ENCODE peak calls at places on chromosome 20, in eight cellular contexts. X is activated naive CD4-positive, alpha-beta T cell treated with anti-CD3 and anti-CD28 coated beads for 36 hours; N is stimulated activated CD4-positive, alpha-beta T cell treated with anti-CD3 and anti-CD28 coated beads, Interleukin-1b, Interleukin-23, amount 100 ng/mL, for 24 hours; V is left lobe of liver; E is NCI-H2081; O is Calu3; G is RPMI7951; J is aorta. A is an unnamed sample.

GRCh38 chr20:45051497-45052060 is 49.3 kb downstream of the KCNS1 start:
- DNase-seq in X (no peak), V (no peak), E (no peak), J (no peak), G (no peak), N (no peak), O (no peak), A (no peak)

GRCh38 chr20:41261790-41262717 is 55.5 kb downstream of the ZHX3 start:
- DNase-seq in J (no peak), N (no peak), O (no peak), G (no peak), V (no peak), E (no peak), X (no peak), A (no peak)

GRCh38 chr20:3689978-3690377 is 8.2 kb upstream of the ADAM33 start:
- DNase-seq in X (no peak), G (no peak), V (no peak), N (no peak), E (no peak), J (peak), O (no peak), A (no peak)

GRCh38 chr20:63346131-63347080 is 14.7 kb downstream of the CHRNA4 start:
- DNase-seq in J (no peak), N (no peak), G (no peak), E (no peak), X (no peak), V (no peak), O (no peak), A (no peak)

GRCh38 chr20:63073051-63073737 is 66.4 kb upstream of the BHLHE23 start:
- DNase-seq in E (no peak), V (no peak), J (peak), O (no peak), G (no peak), X (no peak), N (no peak), A (no peak)

GRCh38 chr20:11235058-11235457 is 561.3 kb upstream of the JAG1 start:
- DNase-seq in N (no peak), O (no peak), X (no peak), G (peak), J (no peak), E (no peak), V (no peak), A (peak)

GRCh38 chr20:9815662-9816061 is 23.2 kb downstream of the PAK5 start:
- DNase-seq in O (no peak), J (no peak), X (no peak), E (no peak), N (no peak), G (no peak), V (no peak), A (no peak)

GRCh38 chr20:47274449-47275108 is 81.9 kb downstream of the ZMYND8 start:
- DNase-seq in J (no peak), N (peak), V (no peak), E (no peak), X (peak), O (peak), G (peak), A (peak)

GRCh38 chr20:20548527-20549266 is 163.7 kb downstream of the RALGAPA2 start:
- DNase-seq in N (no peak), E (peak), O (peak), J (no peak), G (no peak), X (no peak), V (no peak), A (no peak)

GRCh38 chr20:38152175-38153010 is 12.7 kb downstream of the TGM2 start:
- DNase-seq in N (no peak), J (peak), X (peak), O (peak), E (no peak), V (peak), G (peak), A (peak)